ENCODE peak calls at places on chromosome 6, in seven cellular contexts. One of them, this sample, is unnamed.

GRCh38 chr6:108872001-108872974 is 24.1 kb downstream of the ARMC2 start:
- DNase-seq in uterus: no peak
- DNase-seq in lower lobe of right lung: no peak
- DNase-seq in bronchial epithelial cell: no peak
- DNase-seq in ovary: no peak
- DNase-seq in effector memory CD4-positive, alpha-beta T cell: no peak
- DNase-seq in A549: no peak
- DNase-seq in this sample: no peak

GRCh38 chr6:10603265-10603664 is 82.1 kb downstream of the GCNT2 start:
- DNase-seq in uterus: no peak
- DNase-seq in lower lobe of right lung: peak
- DNase-seq in bronchial epithelial cell: no peak
- DNase-seq in ovary: no peak
- DNase-seq in effector memory CD4-positive, alpha-beta T cell: no peak
- DNase-seq in A549: no peak
- DNase-seq in this sample: no peak

GRCh38 chr6:37171141-37171969 is 1.4 kb downstream of the PIM1 start:
- DNase-seq in uterus: peak
- DNase-seq in lower lobe of right lung: peak
- DNase-seq in bronchial epithelial cell: no peak
- DNase-seq in ovary: peak
- DNase-seq in effector memory CD4-positive, alpha-beta T cell: peak
- DNase-seq in A549: no peak
- DNase-seq in this sample: no peak

GRCh38 chr6:154302111-154302752 is 54.4 kb downstream of the IPCEF1 start:
- DNase-seq in uterus: no peak
- DNase-seq in lower lobe of right lung: no peak
- DNase-seq in bronchial epithelial cell: peak
- DNase-seq in ovary: no peak
- DNase-seq in effector memory CD4-positive, alpha-beta T cell: no peak
- DNase-seq in A549: no peak
- DNase-seq in this sample: no peak

GRCh38 chr6:158938811-158939254 is 61.2 kb downstream of the RSPH3 start:
- DNase-seq in uterus: no peak
- DNase-seq in lower lobe of right lung: no peak
- DNase-seq in bronchial epithelial cell: peak
- DNase-seq in ovary: no peak
- DNase-seq in effector memory CD4-positive, alpha-beta T cell: peak
- DNase-seq in A549: peak
- DNase-seq in this sample: no peak

GRCh38 chr6:135985471-135985870 is 134.0 kb downstream of the PDE7B start:
- DNase-seq in uterus: no peak
- DNase-seq in lower lobe of right lung: no peak
- DNase-seq in bronchial epithelial cell: no peak
- DNase-seq in ovary: no peak
- DNase-seq in effector memory CD4-positive, alpha-beta T cell: no peak
- DNase-seq in A549: no peak
- DNase-seq in this sample: no peak

GRCh38 chr6:56484669-56485068 is 158.0 kb downstream of the DST start:
- DNase-seq in uterus: no peak
- DNase-seq in lower lobe of right lung: no peak
- DNase-seq in bronchial epithelial cell: no peak
- DNase-seq in ovary: no peak
- DNase-seq in effector memory CD4-positive, alpha-beta T cell: no peak
- DNase-seq in A549: no peak
- DNase-seq in this sample: no peak

GRCh38 chr6:7568021-7568420 is 22.0 kb upstream of the SNRNP48 start:
- DNase-seq in uterus: no peak
- DNase-seq in lower lobe of right lung: no peak
- DNase-seq in bronchial epithelial cell: no peak
- DNase-seq in ovary: no peak
- DNase-seq in effector memory CD4-positive, alpha-beta T cell: no peak
- DNase-seq in A549: no peak
- DNase-seq in this sample: peak

GRCh38 chr6:157163434-157164159 is 159.7 kb downstream of the TMEM242 start:
- DNase-seq in uterus: no peak
- DNase-seq in lower lobe of right lung: no peak
- DNase-seq in bronchial epithelial cell: no peak
- DNase-seq in ovary: no peak
- DNase-seq in effector memory CD4-positive, alpha-beta T cell: no peak
- DNase-seq in A549: no peak
- DNase-seq in this sample: no peak

GRCh38 chr6:98846021-98846380 is 11.6 kb downstream of the POU3F2 start:
- DNase-seq in uterus: no peak
- DNase-seq in lower lobe of right lung: no peak
- DNase-seq in bronchial epithelial cell: no peak
- DNase-seq in ovary: no peak
- DNase-seq in effector memory CD4-positive, alpha-beta T cell: no peak
- DNase-seq in A549: no peak
- DNase-seq in this sample: no peak

GRCh38 chr6:143408151-143408786 is 42.2 kb downstream of the ADAT2 start:
- DNase-seq in uterus: no peak
- DNase-seq in lower lobe of right lung: no peak
- DNase-seq in bronchial epithelial cell: peak
- DNase-seq in ovary: no peak
- DNase-seq in effector memory CD4-positive, alpha-beta T cell: no peak
- DNase-seq in A549: no peak
- DNase-seq in this sample: no peak

GRCh38 chr6:2353412-2354137 is 108.2 kb upstream of the GMDS start:
- DNase-seq in uterus: peak
- DNase-seq in lower lobe of right lung: no peak
- DNase-seq in bronchial epithelial cell: peak
- DNase-seq in ovary: peak
- DNase-seq in effector memory CD4-positive, alpha-beta T cell: peak
- DNase-seq in A549: peak
- DNase-seq in this sample: peak

GRCh38 chr6:32894085-32895005 is 40.4 kb downstream of the PSMB9 start:
- DNase-seq in uterus: peak
- DNase-seq in lower lobe of right lung: peak
- DNase-seq in bronchial epithelial cell: peak
- DNase-seq in ovary: peak
- DNase-seq in effector memory CD4-positive, alpha-beta T cell: peak
- DNase-seq in A549: peak
- DNase-seq in this sample: peak

GRCh38 chr6:74128536-74128935 is 432.5 kb downstream of the CD109 start:
- DNase-seq in uterus: no peak
- DNase-seq in lower lobe of right lung: no peak
- DNase-seq in bronchial epithelial cell: peak
- DNase-seq in ovary: no peak
- DNase-seq in effector memory CD4-positive, alpha-beta T cell: no peak
- DNase-seq in A549: no peak
- DNase-seq in this sample: peak

GRCh38 chr6:145026267-145026679 is 709.0 kb downstream of the EPM2A start:
- DNase-seq in uterus: no peak
- DNase-seq in lower lobe of right lung: no peak
- DNase-seq in bronchial epithelial cell: no peak
- DNase-seq in ovary: no peak
- DNase-seq in effector memory CD4-positive, alpha-beta T cell: no peak
- DNase-seq in A549: no peak
- DNase-seq in this sample: no peak

GRCh38 chr6:145023116-145023726 is 712.1 kb downstream of the EPM2A start:
- DNase-seq in uterus: no peak
- DNase-seq in lower lobe of right lung: no peak
- DNase-seq in bronchial epithelial cell: no peak
- DNase-seq in ovary: no peak
- DNase-seq in effector memory CD4-positive, alpha-beta T cell: no peak
- DNase-seq in A549: no peak
- DNase-seq in this sample: no peak

GRCh38 chr6:145022199-145022782 is 713.0 kb downstream of the EPM2A start:
- DNase-seq in uterus: no peak
- DNase-seq in lower lobe of right lung: no peak
- DNase-seq in bronchial epithelial cell: no peak
- DNase-seq in ovary: no peak
- DNase-seq in effector memory CD4-positive, alpha-beta T cell: no peak
- DNase-seq in A549: no peak
- DNase-seq in this sample: no peak

GRCh38 chr6:145028144-145028818 is 707.0 kb downstream of the EPM2A start:
- DNase-seq in uterus: no peak
- DNase-seq in lower lobe of right lung: no peak
- DNase-seq in bronchial epithelial cell: peak
- DNase-seq in ovary: no peak
- DNase-seq in effector memory CD4-positive, alpha-beta T cell: no peak
- DNase-seq in A549: peak
- DNase-seq in this sample: no peak

DNA sequence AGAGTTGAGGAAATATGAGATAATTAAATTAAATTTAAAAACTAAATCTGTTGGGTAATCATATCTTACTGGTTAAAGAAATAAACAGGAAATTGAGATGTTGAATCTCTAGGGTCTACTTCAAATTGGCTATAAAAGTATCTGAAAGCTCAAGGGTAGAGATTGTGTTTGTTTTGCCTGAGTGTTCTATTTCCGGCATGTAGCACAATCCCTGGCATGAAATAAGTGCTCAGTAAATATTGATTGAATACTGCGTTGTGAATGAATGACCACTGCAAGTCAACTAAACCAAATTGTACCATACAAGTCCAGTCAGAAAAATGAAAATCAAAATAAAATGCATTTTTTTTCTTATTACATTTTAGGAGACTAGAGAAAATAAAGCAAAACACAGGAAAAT is 709.8 kb downstream of the EPM2A start:
- DNase-seq in uterus: no peak
- DNase-seq in lower lobe of right lung: no peak
- DNase-seq in bronchial epithelial cell: no peak
- DNase-seq in ovary: no peak
- DNase-seq in effector memory CD4-positive, alpha-beta T cell: no peak
- DNase-seq in A549: no peak
- DNase-seq in this sample: no peak
- H3K4me3 ChIP-seq in uterus: no peak
- H3K4me3 ChIP-seq in lower lobe of right lung: no peak
- H3K4me3 ChIP-seq in bronchial epithelial cell: no peak
- H3K4me3 ChIP-seq in ovary: no peak
- H3K4me3 ChIP-seq in effector memory CD4-positive, alpha-beta T cell: no peak
- H3K4me3 ChIP-seq in A549: no peak
- H3K4me3 ChIP-seq in this sample: no peak

GRCh38 chr6:16583151-16583762 is 178.0 kb downstream of the ATXN1 start:
- DNase-seq in uterus: no peak
- DNase-seq in lower lobe of right lung: no peak
- DNase-seq in bronchial epithelial cell: no peak
- DNase-seq in ovary: no peak
- DNase-seq in effector memory CD4-positive, alpha-beta T cell: no peak
- DNase-seq in A549: no peak
- DNase-seq in this sample: no peak

GRCh38 chr6:16582437-16583150 is 178.7 kb downstream of the ATXN1 start:
- DNase-seq in uterus: no peak
- DNase-seq in lower lobe of right lung: no peak
- DNase-seq in bronchial epithelial cell: peak
- DNase-seq in ovary: no peak
- DNase-seq in effector memory CD4-positive, alpha-beta T cell: no peak
- DNase-seq in A549: no peak
- DNase-seq in this sample: no peak

GRCh38 chr6:16585805-16586204 is 175.5 kb downstream of the ATXN1 start:
- DNase-seq in uterus: no peak
- DNase-seq in lower lobe of right lung: no peak
- DNase-seq in bronchial epithelial cell: no peak
- DNase-seq in ovary: no peak
- DNase-seq in effector memory CD4-positive, alpha-beta T cell: no peak
- DNase-seq in A549: no peak
- DNase-seq in this sample: peak
- H3K4me3 ChIP-seq in uterus: no peak
- H3K4me3 ChIP-seq in lower lobe of right lung: peak
- H3K4me3 ChIP-seq in bronchial epithelial cell: no peak
- H3K4me3 ChIP-seq in ovary: no peak
- H3K4me3 ChIP-seq in effector memory CD4-positive, alpha-beta T cell: no peak
- H3K4me3 ChIP-seq in A549: no peak
- H3K4me3 ChIP-seq in this sample: no peak

GRCh38 chr6:43299338-43300293 is 1.6 kb downstream of the SLC22A7 start:
- DNase-seq in uterus: no peak
- DNase-seq in lower lobe of right lung: no peak
- DNase-seq in bronchial epithelial cell: no peak
- DNase-seq in ovary: no peak
- DNase-seq in effector memory CD4-positive, alpha-beta T cell: no peak
- DNase-seq in A549: no peak
- DNase-seq in this sample: no peak

GRCh38 chr6:43298565-43299337 is 691 bp downstream of the SLC22A7 start:
- DNase-seq in uterus: no peak
- DNase-seq in lower lobe of right lung: no peak
- DNase-seq in bronchial epithelial cell: no peak
- DNase-seq in ovary: no peak
- DNase-seq in effector memory CD4-positive, alpha-beta T cell: no peak
- DNase-seq in A549: no peak
- DNase-seq in this sample: no peak

GRCh38 chr6:43296780-43297494 is 1.1 kb upstream of the SLC22A7 start:
- DNase-seq in uterus: no peak
- DNase-seq in lower lobe of right lung: no peak
- DNase-seq in bronchial epithelial cell: no peak
- DNase-seq in ovary: no peak
- DNase-seq in effector memory CD4-positive, alpha-beta T cell: no peak
- DNase-seq in A549: no peak
- DNase-seq in this sample: no peak

GRCh38 chr6:43294536-43294935 is 3.5 kb upstream of the SLC22A7 start:
- DNase-seq in uterus: no peak
- DNase-seq in lower lobe of right lung: no peak
- DNase-seq in bronchial epithelial cell: no peak
- DNase-seq in ovary: no peak
- DNase-seq in effector memory CD4-positive, alpha-beta T cell: no peak
- DNase-seq in A549: no peak
- DNase-seq in this sample: no peak

DNA sequence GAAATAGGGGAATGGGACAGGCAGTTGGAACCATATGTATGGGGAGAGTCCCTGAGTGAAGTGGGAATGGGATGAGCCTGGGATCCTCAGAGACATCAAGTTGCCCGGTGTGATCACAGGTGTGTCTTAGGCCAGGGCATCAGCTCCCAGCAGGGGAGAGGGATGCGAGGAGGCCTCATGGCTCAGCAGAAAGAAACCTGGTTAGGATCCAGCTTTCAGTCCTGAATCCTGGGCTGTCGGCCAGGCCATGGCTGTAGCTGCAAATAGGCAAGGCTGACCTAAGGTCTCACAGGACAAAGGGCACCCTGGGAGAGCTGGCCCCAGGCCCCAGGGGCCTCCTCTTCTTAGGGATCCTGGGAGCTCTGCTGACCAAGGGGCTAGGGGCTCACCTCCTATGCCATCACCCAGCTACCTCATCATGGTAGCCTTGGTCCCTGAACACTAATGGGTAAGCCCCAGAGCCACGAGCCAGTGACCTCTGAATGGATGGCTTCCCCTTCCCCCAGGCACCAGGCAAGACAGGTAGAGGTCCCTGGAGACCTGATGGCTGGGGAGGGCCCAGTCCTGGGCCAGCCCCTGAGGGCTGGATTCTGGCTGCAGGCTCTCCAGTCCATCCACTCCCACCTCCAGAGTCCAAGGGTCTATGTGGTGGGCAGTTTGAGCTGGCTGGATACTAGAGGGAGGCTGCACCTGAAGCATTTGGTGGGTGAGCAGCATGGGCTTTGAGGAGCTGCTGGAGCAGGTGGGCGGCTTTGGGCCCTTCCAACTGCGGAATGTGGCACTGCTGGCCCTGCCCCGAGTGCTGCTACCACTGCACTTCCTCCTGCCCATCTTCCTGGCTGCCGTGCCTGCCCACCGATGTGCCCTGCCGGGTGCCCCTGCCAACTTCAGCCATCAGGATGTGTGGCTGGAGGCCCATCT is at the start of gene SLC22A7:
- DNase-seq in uterus: no peak
- DNase-seq in lower lobe of right lung: no peak
- DNase-seq in bronchial epithelial cell: no peak
- DNase-seq in ovary: no peak
- DNase-seq in effector memory CD4-positive, alpha-beta T cell: no peak
- DNase-seq in A549: no peak
- DNase-seq in this sample: no peak
- H3K4me3 ChIP-seq in uterus: no peak
- H3K4me3 ChIP-seq in lower lobe of right lung: no peak
- H3K4me3 ChIP-seq in bronchial epithelial cell: no peak
- H3K4me3 ChIP-seq in ovary: no peak
- H3K4me3 ChIP-seq in effector memory CD4-positive, alpha-beta T cell: no peak
- H3K4me3 ChIP-seq in A549: no peak
- H3K4me3 ChIP-seq in this sample: no peak

GRCh38 chr6:125815050-125815910 is 24.5 kb downstream of the NCOA7 start:
- DNase-seq in uterus: no peak
- DNase-seq in lower lobe of right lung: no peak
- DNase-seq in bronchial epithelial cell: no peak
- DNase-seq in ovary: no peak
- DNase-seq in effector memory CD4-positive, alpha-beta T cell: no peak
- DNase-seq in A549: no peak
- DNase-seq in this sample: no peak
- H3K4me3 ChIP-seq in uterus: no peak
- H3K4me3 ChIP-seq in lower lobe of right lung: peak
- H3K4me3 ChIP-seq in bronchial epithelial cell: no peak
- H3K4me3 ChIP-seq in ovary: no peak
- H3K4me3 ChIP-seq in effector memory CD4-positive, alpha-beta T cell: no peak
- H3K4me3 ChIP-seq in A549: no peak
- H3K4me3 ChIP-seq in this sample: no peak

This sample was measured in skeletal muscle cell.